ENCODE peak calls at places on chromosomes 7 and 10, in four cellular contexts. X, B, K and H are unnamed samples.

GRCh38 chr10:19847321-19847720 is 31.1 kb downstream of the PLXDC2 start:
- DNase-seq in X (no peak), B (no peak), K (no peak), H (no peak)

GRCh38 chr7:159141660-159142059 is 3.0 kb downstream of the VIPR2 start:
- DNase-seq in B (no peak), X (no peak), K (peak; percentile 7), H (no peak)

GRCh38 chr7:37352974-37353948 is 95.4 kb downstream of the ELMO1 start:
- DNase-seq in K (peak; percentile 67), B (peak; percentile 58), X (peak; percentile 3), H (peak; percentile 83)

GRCh38 chr7:2134740-2135139 is 98.0 kb downstream of the MAD1L1 start:
- DNase-seq in B (no peak), K (no peak), X (no peak), H (no peak)

GRCh38 chr7:30791126-30791525 is 19.9 kb downstream of the MINDY4 start:
- DNase-seq in K (no peak), X (no peak), B (no peak), H (no peak)

GRCh38 chr10:30433286-30433778 is 652 bp upstream of the MAP3K8 start:
- DNase-seq in X (no peak), K (no peak), B (peak; percentile 23), H (peak; percentile 84)

GRCh38 chr7:100568936-100569844 is 4.5 kb downstream of the SAP25 start:
- DNase-seq in B (peak; percentile 75), X (peak; percentile 34), K (peak; percentile 54), H (peak; percentile 79)

GRCh38 chr7:121891731-121892130 is 18.8 kb downstream of the PTPRZ1 start:
- DNase-seq in X (no peak), B (no peak), K (no peak), H (no peak)

GRCh38 chr7:73612598-73613269 is 11.6 kb downstream of the MLXIPL start:
- DNase-seq in X (no peak), K (no peak), B (no peak), H (no peak)

GRCh38 chr7:138285129-138285528 is 174.9 kb upstream of the TRIM24 start:
- DNase-seq in K (no peak), B (no peak), X (no peak), H (no peak)

GRCh38 chr10:91709394-91709798 is 76.5 kb upstream of the PPP1R3C start:
- DNase-seq in K (no peak), B (no peak), X (peak; percentile 21), H (no peak)

GRCh38 chr7:28988818-28989595 is 30.9 kb upstream of the TRIL start:
- DNase-seq in K (no peak), X (no peak), B (no peak), H (no peak)

GRCh38 chr10:125028291-125028867 is 86.5 kb downstream of the ZRANB1 start:
- DNase-seq in X (no peak), K (no peak), B (no peak), H (no peak)

GRCh38 chr7:80047032-80047431 is 87.6 kb upstream of the GNAI1 start:
- DNase-seq in B (no peak), K (no peak), X (no peak), H (no peak)

GRCh38 chr10:30579554-30579953 is 50.0 kb downstream of the LYZL2 start:
- DNase-seq in B (no peak), K (no peak), X (no peak), H (no peak)

GRCh38 chr7:80825499-80825898 is 93.4 kb downstream of the SEMA3C start:
- DNase-seq in X (no peak), K (no peak), B (no peak), H (no peak)

GRCh38 chr7:108254259-108254658 is 124.1 kb upstream of the LAMB4 start:
- DNase-seq in B (no peak), K (no peak), X (no peak), H (no peak)

GRCh38 chr7:132255898-132256297 is 320.4 kb downstream of the PLXNA4 start:
- DNase-seq in X (peak; percentile 30), K (no peak), B (no peak), H (no peak)

GRCh38 chr10:116403740-116404250 is 23.9 kb upstream of the PNLIPRP3 start:
- DNase-seq in X (no peak), K (no peak), B (no peak), H (no peak)

GRCh38 chr7:140200102-140200989 is 23.6 kb upstream of the KDM7A start:
- DNase-seq in B (no peak), X (no peak), K (no peak), H (no peak)

GRCh38 chr7:141339603-141340002 is 211.6 kb upstream of the AGK start:
- DNase-seq in K (no peak), B (no peak), X (no peak), H (no peak)